ENCODE peak calls at places on chromosomes 3 and 15, in four cellular contexts. P is HS-5, D is dorsolateral prefrontal cortex, H is cardiac fibroblast. U is an unnamed sample.

GRCh38 chr3:111541911-111542483 is at the start of gene CD96:
- DNase-seq in H (peak), P (no peak), D (no peak), U (no peak)

GRCh38 chr3:176937546-176937945 is 259.7 kb downstream of the TBL1XR1 start:
- DNase-seq in H (peak), D (no peak), P (no peak), U (no peak)

GRCh38 chr3:46062679-46063078 is 35.4 kb upstream of the XCR1 start:
- DNase-seq in H (no peak), P (no peak), D (no peak), U (no peak)

GRCh38 chr15:43799945-43800285 is at the start of gene SERINC4:
- DNase-seq in D (no peak), H (no peak), P (no peak), U (no peak)

GRCh38 chr3:101779047-101779807 is at the start of gene NXPE3:
- DNase-seq in P (peak), H (peak), D (peak), U (peak)

GRCh38 chr3:184558726-184559125 is 2.9 kb upstream of the EPHB3 start:
- DNase-seq in D (no peak), H (no peak), P (no peak), U (no peak)

GRCh38 chr15:26179906-26180305 is 316.8 kb upstream of the ATP10A start:
- DNase-seq in H (no peak), D (no peak), P (no peak), U (peak)

GRCh38 chr15:98873441-98874218 is 134.0 kb downstream of the PGPEP1L start:
- DNase-seq in P (peak), D (no peak), H (peak), U (no peak)

GRCh38 chr15:33358303-33358702 is 47.5 kb downstream of the RYR3 start:
- DNase-seq in D (no peak), H (no peak), P (no peak), U (no peak)

GRCh38 chr3:88034463-88034862 is 24.3 kb downstream of the CGGBP1 start:
- DNase-seq in P (no peak), D (no peak), H (peak), U (no peak)

GRCh38 chr3:59809750-59810444 is 760.1 kb upstream of the CFAP20DC start:
- DNase-seq in P (no peak), H (peak), D (no peak), U (no peak)

GRCh38 chr3:172696357-172696756 is 14.5 kb downstream of the NCEH1 start:
- DNase-seq in P (no peak), D (no peak), H (no peak), U (no peak)

GRCh38 chr15:64379216-64379960 is 1.9 kb downstream of the PCLAF start:
- DNase-seq in H (no peak), D (no peak), P (no peak), U (no peak)

GRCh38 chr3:184620101-184620798 is 58.7 kb downstream of the EPHB3 start:
- DNase-seq in P (no peak), D (no peak), H (peak), U (no peak)

GRCh38 chr3:128503164-128503651 is 10.2 kb upstream of the GATA2 start:
- DNase-seq in H (no peak), P (no peak), D (no peak), U (no peak)

GRCh38 chr3:157531771-157532170 is 28.6 kb upstream of the VEPH1 start:
- DNase-seq in P (no peak), H (peak), D (no peak), U (no peak)

GRCh38 chr3:12395349-12396012 is 88.8 kb upstream of the TSEN2 start:
- DNase-seq in P (no peak), H (peak), D (no peak), U (no peak)

GRCh38 chr15:63442080-63442479 is 60.4 kb upstream of the CA12 start:
- DNase-seq in H (no peak), D (no peak), P (no peak), U (no peak)

GRCh38 chr3:140706360-140706759 is 28.5 kb downstream of the TRIM42 start:
- DNase-seq in H (no peak), P (no peak), D (no peak), U (no peak)

GRCh38 chr3:78913711-78914110 is 854.1 kb downstream of the ROBO1 start:
- DNase-seq in D (no peak), H (no peak), P (no peak), U (no peak)

GRCh38 chr3:46383211-46383945 is 12.6 kb downstream of the CCR5 start:
- DNase-seq in D (no peak), H (no peak), P (no peak), U (no peak)

GRCh38 chr3:128555098-128555825 is 62.3 kb upstream of the GATA2 start:
- DNase-seq in D (no peak), P (no peak), H (no peak), U (no peak)

GRCh38 chr3:33141006-33141405 is 27.2 kb downstream of the CRTAP start:
- DNase-seq in D (no peak), H (no peak), P (no peak), U (no peak)

GRCh38 chr15:60844431-60845174 is 365.7 kb upstream of the ICE2 start:
- DNase-seq in P (no peak), D (no peak), H (no peak), U (no peak)

GRCh38 chr3:97301114-97301513 is 463.4 kb upstream of the ARL6 start:
- DNase-seq in H (no peak), D (no peak), P (no peak), U (no peak)

GRCh38 chr3:169871129-169871886 is 1.6 kb upstream of the LRRC31 start:
- DNase-seq in H (no peak), P (no peak), D (no peak), U (no peak)

U was measured in head of caudate nucleus.